ENCODE peak calls at places on chromosomes 11 and 22, in ten cellular contexts. P is heart left ventricle; M is CD4-positive, alpha-beta memory T cell; W is neuronal stem cell; R is astrocyte; A is fibroblast of lung; B is prostate gland; V is effector memory CD4-positive, alpha-beta T cell; S is lower lobe of right lung; O is CD8-positive, alpha-beta memory T cell. X is an unnamed sample. For H3K36me3, the result is how much of the 10 kb centered on the place peaks cover.

GRCh38 chr22:37931893-37932389 is 21.5 kb downstream of the C22orf23 start:
- DNase-seq in P (peak), M (no peak), W (no peak), R (no peak), A (no peak), B (no peak), V (no peak), S (no peak), O (no peak), X (no peak)

GRCh38 chr22:44497218-44497903 is 672 bp downstream of the RTL6 start:
- DNase-seq in P (peak), M (no peak), W (peak), R (no peak), A (peak), B (no peak), V (no peak), S (no peak), O (no peak), X (no peak)

GRCh38 chr11:57903011-57903410 is 120.7 kb upstream of the OR9Q1 start:
- DNase-seq in P (no peak), M (no peak), W (no peak), R (no peak), A (no peak), B (no peak), V (no peak), S (no peak), O (no peak), X (no peak)

GRCh38 chr11:2825886-2826678 is 59.5 kb downstream of the CDKN1C start:
- DNase-seq in P (peak), M (no peak), W (peak), R (peak), A (peak), B (peak), V (no peak), S (peak), O (no peak), X (peak)

GRCh38 chr11:102655547-102655946 is 30.4 kb upstream of the MMP20 start:
- DNase-seq in P (no peak), M (no peak), W (no peak), R (no peak), A (no peak), B (no peak), V (no peak), S (no peak), O (no peak), X (no peak)

GRCh38 chr11:76667271-76667818 is 3.2 kb downstream of the LRRC32 start:
- DNase-seq in P (peak), M (no peak), W (no peak), R (no peak), A (no peak), B (no peak), V (no peak), S (peak), O (no peak), X (no peak)

GRCh38 chr11:12155696-12156095 is 45.3 kb downstream of the MICAL2 start:
- DNase-seq in P (no peak), M (no peak), W (no peak), R (no peak), A (no peak), B (no peak), V (no peak), S (no peak), O (no peak), X (no peak)

GRCh38 chr22:18076060-18076497 is 1.7 kb upstream of the PEX26 start:
- DNase-seq in P (no peak), M (peak), W (peak), R (peak), A (peak), B (peak), V (no peak), S (peak), O (peak), X (no peak)

GRCh38 chr22:49062155-49063039 is 765.3 kb downstream of the BRD1 start:
- DNase-seq in P (no peak), M (no peak), W (no peak), R (no peak), A (no peak), B (no peak), V (no peak), S (no peak), O (no peak), X (no peak)

GRCh38 chr11:125358254-125358840 is 137.7 kb downstream of the FEZ1 start:
- DNase-seq in P (no peak), M (no peak), W (no peak), R (peak), A (peak), B (no peak), V (no peak), S (no peak), O (no peak), X (no peak)

GRCh38 chr22:39502109-39502788 is at the start of gene MIEF1:
- DNase-seq in P (peak), M (peak), W (peak), R (peak), A (peak), B (peak), V (peak), S (peak), O (peak), X (peak)

GRCh38 chr11:77113382-77114088 is 10.9 kb downstream of the OMP start:
- DNase-seq in P (peak), M (no peak), W (peak), R (no peak), A (peak), B (no peak), V (no peak), S (no peak), O (no peak), X (no peak)

GRCh38 chr22:47724030-47724429 is 961.6 kb downstream of the TBC1D22A start:
- DNase-seq in P (no peak), M (no peak), W (no peak), R (no peak), A (no peak), B (no peak), V (no peak), S (no peak), O (no peak), X (no peak)

GRCh38 chr22:40009953-40010751 is 15.4 kb downstream of the FAM83F start:
- DNase-seq in P (no peak), M (peak), W (no peak), R (no peak), A (no peak), B (no peak), V (no peak), S (peak), O (peak), X (no peak)

GRCh38 chr11:11583801-11584445 is 37.9 kb downstream of the GALNT18 start:
- DNase-seq in P (no peak), M (no peak), W (no peak), R (peak), A (peak), B (no peak), V (no peak), S (no peak), O (no peak), X (no peak)

GRCh38 chr11:67117667-67118058 is 1.4 kb upstream of the KDM2A start:
- DNase-seq in P (peak), M (peak), W (no peak), R (no peak), A (no peak), B (no peak), V (peak), S (peak), O (peak), X (peak)

GRCh38 chr22:37569921-37570660 is 9.8 kb downstream of the LGALS2 start:
- DNase-seq in P (no peak), M (no peak), W (no peak), R (no peak), A (no peak), B (no peak), V (no peak), S (peak), O (no peak), X (no peak)

GRCh38 chr11:2778630-2779498 is 79.1 kb upstream of the KCNQ1OT1 start:
- DNase-seq in P (peak), M (no peak), W (no peak), R (peak), A (peak), B (peak), V (no peak), S (peak), O (no peak), X (peak)

GRCh38 chr11:75667268-75667830 is 1.5 kb downstream of the MAP6 start:
- DNase-seq in P (no peak), M (peak), W (peak), R (no peak), A (peak), B (peak), V (no peak), S (peak), O (no peak), X (peak)

GRCh38 chr11:34173050-34173449 is 67.6 kb downstream of the NAT10 start:
- DNase-seq in P (peak), M (no peak), W (no peak), R (no peak), A (no peak), B (no peak), V (no peak), S (no peak), O (no peak), X (no peak)

GRCh38 chr22:48322907-48323306 is 1504.8 kb downstream of the BRD1 start:
- DNase-seq in P (no peak), M (no peak), W (no peak), R (no peak), A (no peak), B (no peak), V (no peak), S (no peak), O (no peak), X (no peak)

GRCh38 chr11:70631624-70632047 is 233.3 kb downstream of the CTTN start:
- DNase-seq in P (no peak), M (no peak), W (no peak), R (no peak), A (no peak), B (no peak), V (no peak), S (no peak), O (no peak), X (no peak)

GRCh38 chr22:35154937-35155387 is 89.0 kb downstream of the ISX start:
- DNase-seq in P (no peak), M (peak), W (peak), R (peak), A (peak), B (peak), V (no peak), S (peak), O (no peak), X (peak)

GRCh38 chr11:96090711-96091110 is 166.8 kb upstream of the MTMR2 start:
- DNase-seq in P (no peak), M (no peak), W (no peak), R (peak), A (peak), B (no peak), V (no peak), S (no peak), O (no peak), X (no peak)
- H3K4me3 ChIP-seq in P (no peak), M (no peak), W (no peak), R (no peak), A (no peak), B (no peak), V (no peak), S (no peak), O (no peak), X (no peak)

DNA sequence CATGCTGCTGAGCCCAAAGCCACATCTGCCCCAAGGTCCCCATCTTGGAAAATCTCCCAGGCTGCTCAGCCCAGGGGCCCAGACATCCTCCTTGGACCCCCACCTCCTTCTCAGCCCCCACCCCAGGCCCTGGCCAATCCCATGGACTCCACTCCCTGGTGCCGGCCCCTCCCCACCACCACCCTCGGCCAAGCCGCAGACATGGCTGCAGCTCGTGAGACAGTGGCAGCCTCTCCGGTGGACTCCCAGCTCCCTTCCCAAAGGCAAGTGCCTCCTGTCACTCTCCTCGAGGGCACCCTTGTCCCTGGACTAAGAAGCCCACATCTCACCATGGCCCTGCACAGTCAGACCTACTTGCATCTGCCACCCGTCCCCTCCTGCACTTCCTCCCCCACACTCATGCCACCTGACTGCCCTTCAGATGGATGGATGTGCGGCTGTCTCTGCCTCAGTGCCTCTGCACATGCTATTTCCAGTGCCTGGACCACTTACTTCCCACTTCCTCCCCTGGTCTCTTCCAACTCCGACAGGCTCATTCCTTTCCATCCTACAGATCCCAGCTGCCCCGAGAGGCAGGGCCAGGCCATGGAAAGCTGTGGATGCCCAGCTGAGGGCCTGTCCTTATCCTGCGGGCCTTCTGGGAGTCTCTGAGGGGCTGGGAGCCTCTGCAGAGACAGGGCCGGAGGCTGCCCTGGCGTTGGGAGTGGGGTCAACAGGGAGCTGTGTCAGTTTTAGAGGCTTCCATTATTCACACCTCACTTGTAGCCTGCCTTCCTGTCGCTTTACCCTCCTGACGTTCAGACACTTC is 25.5 kb upstream of the RFPL3 start:
- DNase-seq in P (no peak), M (no peak), W (no peak), R (no peak), A (no peak), B (no peak), V (no peak), S (no peak), O (no peak), X (no peak)
- H3K27ac ChIP-seq in P (peak), M (no peak), W (peak), R (no peak), A (no peak), B (no peak), V (no peak), S (no peak), O (no peak), X (peak)

GRCh38 chr11:129866328-129866727 is 29.1 kb downstream of the NFRKB start:
- DNase-seq in P (no peak), M (no peak), W (no peak), R (no peak), A (no peak), B (no peak), V (no peak), S (no peak), O (no peak), X (no peak)

GRCh38 chr11:129862123-129862522 is 33.3 kb downstream of the NFRKB start:
- DNase-seq in P (no peak), M (no peak), W (no peak), R (no peak), A (no peak), B (no peak), V (no peak), S (no peak), O (no peak), X (no peak)

GRCh38 chr11:129864811-129865210 is 30.6 kb downstream of the NFRKB start:
- DNase-seq in P (no peak), M (no peak), W (no peak), R (no peak), A (no peak), B (no peak), V (no peak), S (no peak), O (no peak), X (no peak)

GRCh38 chr11:129861702-129862107 is 33.7 kb downstream of the NFRKB start:
- DNase-seq in P (no peak), M (no peak), W (peak), R (peak), A (peak), B (peak), V (no peak), S (peak), O (no peak), X (peak)

GRCh38 chr11:129865701-129866100 is 29.7 kb downstream of the NFRKB start:
- DNase-seq in P (no peak), M (no peak), W (no peak), R (no peak), A (no peak), B (no peak), V (no peak), S (no peak), O (peak), X (no peak)
- H3K36me3 ChIP-seq in P (half or more), M (under half), W (under half), R (under half), A (under half), B (under half), V (half or more), S (half or more), O (half or more), X (half or more)

GRCh38 chr22:19109198-19110063 is 12.8 kb downstream of the DGCR2 start:
- DNase-seq in P (no peak), M (peak), W (no peak), R (peak), A (peak), B (peak), V (peak), S (no peak), O (peak), X (no peak)
- H3K4me3 ChIP-seq in P (no peak), M (peak), W (no peak), R (no peak), A (no peak), B (no peak), V (peak), S (no peak), O (peak), X (no peak)

X was measured in left ventricle myocardium inferior.